ENCODE peak calls at places on chromosomes 12 and 14, in four cellular contexts. Q, F, O and A are unnamed samples.

GRCh38 chr14:43729149-43729548 is 777.9 kb downstream of the FSCB start:
- DNase-seq in O (no peak), F (no peak), Q (peak; percentile 1), A (no peak)

GRCh38 chr12:92257261-92257660 is 111.6 kb upstream of the BTG1 start:
- DNase-seq in O (no peak), F (no peak), Q (no peak), A (no peak)

GRCh38 chr14:35400707-35401421 is 3.7 kb downstream of the NFKBIA start:
- DNase-seq in O (no peak), Q (peak; percentile 73), F (no peak), A (no peak)

GRCh38 chr14:70472253-70473159 is 20.5 kb downstream of the ADAM21 start:
- DNase-seq in F (no peak), O (no peak), Q (no peak), A (no peak)

GRCh38 chr14:77674931-77675330 is 32.9 kb downstream of the ALKBH1 start:
- DNase-seq in F (no peak), Q (no peak), O (no peak), A (no peak)

GRCh38 chr14:29652586-29652985 is 275.1 kb downstream of the PRKD1 start:
- DNase-seq in Q (no peak), F (no peak), O (no peak), A (no peak)

GRCh38 chr12:78392918-78393317 is 471.7 kb upstream of the SYT1 start:
- DNase-seq in Q (no peak), O (no peak), F (no peak), A (no peak)

GRCh38 chr12:124327362-124328043 is 32.6 kb downstream of the RFLNA start:
- DNase-seq in F (no peak), Q (no peak), O (no peak), A (no peak)

GRCh38 chr12:125519026-125519651 is 453.9 kb downstream of the AACS start:
- DNase-seq in Q (no peak), F (no peak), O (no peak), A (no peak)

GRCh38 chr12:111024205-111024794 is 103.9 kb upstream of the MYL2 start:
- DNase-seq in Q (peak; percentile 44), O (peak; percentile 52), F (no peak), A (peak; percentile 78)

GRCh38 chr12:88416786-88417185 is 163.5 kb downstream of the KITLG start:
- DNase-seq in Q (no peak), O (no peak), F (no peak), A (no peak)

GRCh38 chr12:89019439-89020120 is 332.7 kb downstream of the DUSP6 start:
- DNase-seq in F (peak; percentile 85), Q (peak; percentile 78), O (peak; percentile 83), A (peak; percentile 76)

GRCh38 chr12:29191267-29191889 is 42.3 kb downstream of the FAR2 start:
- DNase-seq in Q (no peak), O (no peak), F (no peak), A (no peak)

GRCh38 chr14:93311082-93311481 is 21.8 kb downstream of the BTBD7 start:
- DNase-seq in F (no peak), Q (no peak), O (no peak), A (no peak)

GRCh38 chr12:47797432-47797831 is 22.3 kb downstream of the HDAC7 start:
- DNase-seq in Q (no peak), F (no peak), O (no peak), A (no peak)

GRCh38 chr12:50732591-50732990 is 31.3 kb upstream of the ATF1 start:
- DNase-seq in Q (no peak), O (peak; percentile 3), F (peak; percentile 30), A (peak; percentile 13)

GRCh38 chr12:111393700-111394275 is 11.9 kb upstream of the SH2B3 start:
- DNase-seq in F (no peak), O (no peak), Q (no peak), A (peak; percentile 43)

GRCh38 chr12:1273051-1273450 is 282.0 kb downstream of the ERC1 start:
- DNase-seq in Q (no peak), F (no peak), O (no peak), A (no peak)

GRCh38 chr12:9646794-9647622 is 22.5 kb upstream of the CLEC2D start:
- DNase-seq in F (no peak), O (no peak), Q (no peak), A (no peak)
- TF ChIP-seq TCF7L2 in F (no peak), O (no peak), Q (no peak), A (no peak)

DNA sequence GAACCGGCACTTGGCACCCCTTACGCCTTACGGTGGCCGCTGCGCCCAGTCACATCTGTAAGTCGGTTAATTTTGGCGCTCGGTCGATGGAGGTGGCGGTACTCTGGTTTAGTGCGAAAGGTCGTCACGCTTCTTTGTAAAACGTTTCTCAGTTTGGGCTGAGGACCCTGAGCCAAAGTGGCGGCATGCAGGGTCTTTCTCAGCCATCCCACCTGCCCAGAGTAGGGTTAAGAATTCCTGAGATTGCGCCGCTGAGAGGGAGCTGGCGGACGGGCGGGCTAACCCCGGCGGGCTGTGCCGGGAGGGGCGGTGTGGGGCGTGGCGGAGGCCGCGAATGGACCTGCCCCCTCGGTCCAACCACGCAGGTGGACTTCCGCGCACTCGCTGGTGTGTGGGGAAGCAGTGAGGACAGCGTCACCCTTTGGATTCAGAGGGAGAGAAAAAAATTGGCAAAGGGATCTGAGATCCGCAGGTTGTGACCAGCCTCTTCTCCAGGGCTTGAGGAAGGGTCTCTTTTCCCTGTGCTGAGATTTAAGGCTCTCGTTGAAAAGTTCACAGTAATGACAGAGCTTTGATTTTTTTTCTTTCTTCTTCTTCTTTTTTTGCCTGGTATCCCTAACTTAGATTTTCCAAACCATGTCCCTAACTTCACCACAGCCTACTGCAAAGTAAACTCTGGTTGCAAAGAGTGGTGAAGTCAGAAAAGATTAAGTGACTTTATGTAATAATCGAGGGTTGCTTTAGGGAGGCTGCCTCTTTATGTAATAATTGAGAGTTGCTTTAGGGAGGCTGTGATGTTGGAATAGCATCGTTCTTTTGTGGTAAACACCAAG is 602 bp upstream of the FBXO33 start:
- DNase-seq in O (peak; percentile 89), Q (peak; percentile 96), F (peak; percentile 61), A (peak; percentile 67)
- TF ChIP-seq TCF7L2 in O (no peak), Q (no peak), F (no peak), A (no peak)

GRCh38 chr12:87384226-87384625 is 645.0 kb downstream of the C12orf50 start:
- DNase-seq in O (no peak), F (no peak), Q (no peak), A (no peak)
- TF ChIP-seq TCF7L2 in O (no peak), F (no peak), Q (no peak), A (no peak)

GRCh38 chr12:10363665-10363921 is 26.2 kb downstream of the KLRK1 start:
- DNase-seq in O (no peak), Q (no peak), F (no peak), A (no peak)

GRCh38 chr12:10361622-10362021 is 28.2 kb downstream of the KLRK1 start:
- DNase-seq in F (no peak), Q (peak; percentile 10), O (no peak), A (no peak)

GRCh38 chr12:10362325-10362724 is 27.5 kb downstream of the KLRK1 start:
- DNase-seq in O (no peak), Q (no peak), F (no peak), A (no peak)

GRCh38 chr12:10363922-10364838 is 25.7 kb downstream of the KLRK1 start:
- DNase-seq in O (no peak), F (peak; percentile 32), Q (peak; percentile 18), A (peak; percentile 48)

DNA sequence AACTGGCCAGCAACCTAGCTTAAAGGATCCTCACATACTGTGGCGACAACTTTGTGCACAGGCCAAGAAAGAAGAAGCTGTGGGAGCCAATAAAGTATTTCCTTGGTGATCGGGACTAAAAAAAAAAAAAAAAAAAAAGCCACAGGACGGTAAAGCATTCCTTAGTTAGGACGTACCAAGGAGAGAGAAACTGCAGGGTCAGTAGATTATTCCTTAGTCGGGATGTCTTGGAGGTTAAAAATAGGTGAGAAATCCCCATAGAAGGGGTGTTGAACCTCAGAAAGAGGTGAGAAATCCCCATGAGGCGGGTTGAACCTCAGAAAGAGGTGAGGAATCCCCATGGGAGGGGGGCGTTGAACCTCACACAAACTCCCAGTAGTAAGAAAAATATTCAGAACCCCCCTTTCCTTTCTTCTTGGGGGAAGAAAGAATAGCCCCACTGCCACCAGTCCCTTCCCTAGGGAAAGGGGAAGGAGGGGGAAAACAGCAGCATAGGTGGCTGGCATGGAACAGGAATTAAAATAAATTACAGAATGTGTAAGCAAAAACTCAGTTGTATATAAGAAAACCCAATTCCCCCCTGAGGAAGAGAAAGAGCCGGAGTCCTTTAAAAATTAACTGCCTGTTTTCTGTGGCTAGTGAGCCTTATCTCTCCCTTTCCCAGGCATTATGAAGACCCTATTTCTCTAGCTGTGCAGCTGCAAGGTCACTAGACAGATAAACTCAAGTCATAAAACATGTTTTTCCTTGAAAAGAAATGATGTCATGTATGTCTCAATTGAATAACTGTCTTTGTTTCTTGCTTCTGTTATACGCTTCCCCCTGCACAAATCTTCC is 26.8 kb downstream of the KLRK1 start:
- DNase-seq in Q (no peak), O (no peak), F (no peak), A (no peak)
- TF ChIP-seq TCF7L2 in Q (no peak), O (no peak), F (no peak), A (no peak)

GRCh38 chr12:57839996-57840395 is 6.5 kb downstream of the CTDSP2 start:
- DNase-seq in F (no peak), O (no peak), Q (no peak), A (no peak)

GRCh38 chr12:57836442-57837375 is 9.8 kb downstream of the CTDSP2 start:
- DNase-seq in O (no peak), F (no peak), Q (no peak), A (peak; percentile 82)

GRCh38 chr12:57835366-57836288 is 10.9 kb downstream of the CTDSP2 start:
- DNase-seq in F (no peak), O (no peak), Q (no peak), A (no peak)

GRCh38 chr12:57838594-57839302 is 7.8 kb downstream of the CTDSP2 start:
- DNase-seq in O (no peak), Q (no peak), F (no peak), A (no peak)

DNA sequence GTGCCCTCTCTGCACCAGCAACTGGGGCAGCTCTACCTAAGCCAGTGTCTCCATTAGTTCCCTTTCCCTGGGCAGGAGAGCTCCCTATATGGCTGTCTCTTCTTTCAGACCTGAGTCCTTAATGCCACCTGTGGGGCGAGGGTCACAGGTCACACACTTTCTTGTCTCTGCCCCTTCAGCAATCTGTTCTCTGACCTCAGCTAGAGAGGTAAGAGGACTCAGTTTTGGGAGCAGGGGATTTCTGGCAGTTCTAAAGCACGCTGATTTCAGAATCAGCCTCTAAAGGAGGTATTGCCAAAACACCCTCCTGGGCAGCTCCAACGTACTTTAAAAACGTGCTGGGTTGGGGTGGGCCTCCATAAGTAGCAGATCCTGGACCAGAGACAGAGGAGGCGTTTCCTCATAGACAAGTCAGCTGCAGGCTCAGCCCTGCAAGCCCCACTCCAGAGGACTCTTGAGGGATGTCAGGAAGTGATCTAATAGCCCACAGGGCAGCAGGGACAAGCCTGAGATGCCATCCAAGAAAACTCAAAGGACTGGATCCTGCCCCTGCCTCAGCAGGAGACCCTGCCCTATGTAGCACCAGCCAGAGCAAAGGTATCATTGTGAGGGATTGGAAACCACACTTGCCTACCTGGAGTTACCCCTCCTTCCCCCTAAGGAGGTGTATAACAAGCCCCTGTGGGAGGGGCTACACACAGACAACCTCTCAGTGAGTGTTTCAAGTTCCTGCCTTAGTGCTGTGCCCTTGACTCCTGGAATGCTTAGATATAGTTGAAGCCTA is 8.6 kb downstream of the CTDSP2 start:
- DNase-seq in F (no peak), Q (no peak), O (no peak), A (no peak)
- TF ChIP-seq TCF7L2 in F (no peak), Q (no peak), O (no peak), A (no peak)